ENCODE peak calls at places on chromosome 4, in seven cellular contexts. L is Peyer's patch; K is right lobe of liver; W is A673; X is tibial nerve; Y is IMR-90; B is CD8-positive, alpha-beta T cell. R is an unnamed sample.

GRCh38 chr4:85393201-85393600 is 81.7 kb upstream of the ARHGAP24 start:
- DNase-seq in W (no peak), Y (no peak), K (no peak), L (no peak), X (no peak), B (no peak), R (no peak)

GRCh38 chr4:22115262-22115661 is 166.7 kb upstream of the KCNIP4 start:
- DNase-seq in W (no peak), L (no peak), X (no peak), K (no peak), B (no peak), Y (no peak), R (no peak)

GRCh38 chr4:176436500-176436973 is 116.8 kb downstream of the SPCS3 start:
- DNase-seq in X (no peak), B (no peak), K (no peak), Y (peak), L (no peak), W (no peak), R (peak)

GRCh38 chr4:53913098-53913497 is 151.3 kb downstream of the CHIC2 start:
- DNase-seq in K (no peak), L (no peak), B (no peak), X (no peak), Y (no peak), W (no peak), R (no peak)

GRCh38 chr4:147351083-147351787 is 129.7 kb upstream of the EDNRA start:
- DNase-seq in X (no peak), B (no peak), L (no peak), Y (peak), K (no peak), W (no peak), R (no peak)

GRCh38 chr4:98572697-98573096 is 85.7 kb downstream of the TSPAN5 start:
- DNase-seq in K (no peak), W (no peak), X (no peak), B (no peak), Y (no peak), L (no peak), R (peak)

GRCh38 chr4:173684223-173684622 is 154.2 kb upstream of the HAND2 start:
- DNase-seq in B (no peak), K (no peak), W (no peak), L (no peak), Y (no peak), X (no peak), R (no peak)

GRCh38 chr4:106201373-106201772 is 114.6 kb downstream of the TBCK start:
- DNase-seq in W (peak), Y (peak), K (no peak), X (no peak), L (no peak), B (no peak), R (no peak)

GRCh38 chr4:185039508-185040273 is 21.4 kb downstream of the HELT start:
- DNase-seq in W (peak), L (no peak), X (no peak), B (peak), K (no peak), Y (peak), R (peak)

GRCh38 chr4:11428161-11428700 is 463 bp downstream of the HS3ST1 start:
- DNase-seq in L (no peak), B (no peak), X (no peak), Y (no peak), K (no peak), W (no peak), R (no peak)

GRCh38 chr4:67198757-67199156 is 346.5 kb downstream of the CENPC start:
- DNase-seq in L (no peak), Y (no peak), X (no peak), B (no peak), K (no peak), W (peak), R (no peak)

GRCh38 chr4:100682477-100683218 is 164.8 kb upstream of the EMCN start:
- DNase-seq in B (no peak), W (no peak), K (no peak), L (no peak), Y (no peak), X (no peak), R (no peak)

GRCh38 chr4:109302366-109303140 is at the start of gene COL25A1:
- DNase-seq in X (no peak), W (peak), K (peak), Y (peak), L (peak), B (peak), R (no peak)

GRCh38 chr4:177375971-177376370 is 66.3 kb downstream of the AGA start:
- DNase-seq in Y (no peak), X (no peak), K (no peak), W (no peak), L (no peak), B (no peak), R (no peak)

GRCh38 chr4:34516524-34516923 is 1727.8 kb downstream of the ARAP2 start:
- DNase-seq in K (no peak), W (no peak), X (no peak), B (no peak), Y (no peak), L (no peak), R (no peak)

GRCh38 chr4:91116861-91117260 is 989.7 kb downstream of the CCSER1 start:
- DNase-seq in Y (no peak), X (no peak), K (no peak), W (peak), L (no peak), B (no peak), R (no peak)

GRCh38 chr4:138669479-138670165 is 346.0 kb upstream of the NOCT start:
- DNase-seq in K (no peak), X (no peak), W (no peak), L (no peak), B (no peak), Y (peak), R (peak)

GRCh38 chr4:86452323-86452995 is 92.6 kb upstream of the MAPK10 start:
- DNase-seq in B (no peak), Y (peak), X (no peak), W (no peak), K (no peak), L (no peak), R (no peak)

GRCh38 chr4:54085284-54085683 is 14.7 kb upstream of the GSX2 start:
- DNase-seq in L (no peak), X (no peak), W (no peak), Y (peak), B (no peak), K (no peak), R (no peak)

GRCh38 chr4:105605493-105605892 is 53.1 kb downstream of the ARHGEF38 start:
- DNase-seq in K (no peak), L (no peak), W (peak), B (no peak), Y (peak), X (no peak), R (no peak)

GRCh38 chr4:148704291-148704690 is 262.1 kb upstream of the NR3C2 start:
- DNase-seq in K (no peak), L (no peak), Y (no peak), W (peak), X (no peak), B (no peak), R (no peak)

GRCh38 chr4:184762100-184762499 is 28.2 kb upstream of the CENPU start:
- DNase-seq in Y (no peak), X (no peak), K (no peak), W (no peak), L (no peak), B (peak), R (no peak)

GRCh38 chr4:89753601-89754066 is 83.3 kb downstream of the SNCA start:
- DNase-seq in Y (peak), B (no peak), K (no peak), L (no peak), W (peak), X (no peak), R (peak)

GRCh38 chr4:8859550-8860095 is 12.0 kb downstream of the HMX1 start:
- DNase-seq in Y (no peak), W (no peak), L (no peak), X (no peak), K (no peak), B (no peak), R (no peak)

GRCh38 chr4:8857682-8858187 is 13.9 kb downstream of the HMX1 start:
- DNase-seq in W (no peak), K (no peak), Y (no peak), X (no peak), B (no peak), L (no peak), R (no peak)

GRCh38 chr4:8858925-8859210 is 12.8 kb downstream of the HMX1 start:
- DNase-seq in B (no peak), X (no peak), K (no peak), W (no peak), L (no peak), Y (no peak), R (no peak)

GRCh38 chr4:8856835-8857590 is 14.6 kb downstream of the HMX1 start:
- DNase-seq in B (no peak), L (no peak), K (no peak), W (no peak), X (no peak), Y (no peak), R (no peak)

DNA sequence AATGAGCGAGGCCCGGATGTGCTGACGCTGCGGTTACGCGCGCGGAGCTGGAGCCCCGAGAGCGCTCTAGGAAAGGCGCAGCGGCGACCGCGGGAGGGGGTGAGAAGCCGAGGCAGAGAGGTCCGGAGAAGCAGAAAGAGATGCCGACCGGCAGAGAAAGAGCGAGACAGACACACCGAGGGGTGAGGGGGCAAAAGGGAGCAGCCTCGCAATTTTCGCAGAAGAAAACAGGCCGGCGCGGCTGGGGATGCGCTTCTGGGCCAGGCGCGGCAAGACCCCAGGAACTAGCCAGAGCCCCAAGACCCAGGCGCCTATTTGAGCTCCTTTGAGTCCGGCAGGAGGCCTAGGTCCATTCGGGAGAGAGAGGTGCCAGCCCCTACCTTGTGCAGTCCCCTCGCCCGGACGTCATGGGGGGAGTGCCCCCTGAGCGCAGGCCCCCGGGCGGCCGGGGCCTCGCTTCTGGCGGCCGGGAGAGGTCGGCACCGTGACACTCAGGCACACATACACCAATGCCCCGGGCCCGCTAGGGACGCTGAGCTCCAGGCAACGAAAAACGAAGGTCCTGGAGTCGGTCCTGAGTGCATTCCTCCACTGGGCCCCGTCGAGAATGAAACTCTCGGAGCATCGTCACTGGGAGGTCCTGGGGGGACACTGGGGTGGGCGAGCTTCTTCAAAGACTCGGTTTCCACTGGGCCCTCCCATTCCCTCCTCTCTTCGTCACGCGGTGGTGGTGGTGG is 13.3 kb downstream of the HMX1 start:
- DNase-seq in K (no peak), B (no peak), Y (no peak), X (no peak), L (no peak), W (peak), R (no peak)
- H3K4me3 ChIP-seq in K (no peak), B (no peak), Y (no peak), X (no peak), L (no peak), W (peak), R (no peak)

GRCh38 chr4:16262188-16262587 is 35.9 kb upstream of the TAPT1 start:
- DNase-seq in K (no peak), B (no peak), X (no peak), W (no peak), Y (no peak), L (no peak), R (no peak)

GRCh38 chr4:16267639-16268038 is 41.4 kb upstream of the TAPT1 start:
- DNase-seq in B (no peak), K (no peak), W (no peak), L (no peak), Y (no peak), X (no peak), R (no peak)

GRCh38 chr4:16261313-16261878 is 35.1 kb upstream of the TAPT1 start:
- DNase-seq in W (no peak), K (no peak), X (no peak), B (no peak), Y (no peak), L (no peak), R (no peak)

GRCh38 chr4:16265820-16266219 is 39.5 kb upstream of the TAPT1 start:
- DNase-seq in Y (no peak), B (no peak), K (no peak), W (no peak), X (no peak), L (no peak), R (no peak)

GRCh38 chr4:16264798-16265197 is 38.5 kb upstream of the TAPT1 start:
- DNase-seq in Y (peak), K (no peak), B (no peak), L (no peak), W (peak), X (no peak), R (peak)
- TF ChIP-seq CTCF in Y (peak), K (peak), B (peak), L (no peak), W (peak), X (peak), R (peak)

DNA sequence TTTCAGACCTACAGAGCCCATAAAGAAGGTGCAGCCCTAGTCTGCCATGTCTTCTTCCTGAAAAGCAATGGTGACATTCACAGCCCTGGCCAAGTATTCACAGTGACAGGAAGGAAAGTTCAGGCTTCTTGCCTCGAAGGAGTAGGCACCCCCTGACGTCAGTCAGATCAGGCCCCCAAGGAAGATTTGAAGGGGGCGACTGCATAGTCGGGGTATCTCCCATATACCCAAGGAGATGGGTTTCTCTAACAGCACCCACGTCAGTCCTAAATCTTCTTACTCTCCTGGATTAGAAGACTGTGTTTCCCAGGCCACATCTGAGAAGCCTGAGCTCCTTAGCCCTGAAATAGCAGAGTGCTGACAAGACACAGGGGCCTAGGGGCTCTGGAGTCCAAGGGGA is at the start of gene PPEF2:
- DNase-seq in W (no peak), X (no peak), Y (no peak), L (no peak), B (no peak), K (no peak), R (no peak)
- H3K4me3 ChIP-seq in W (no peak), X (no peak), Y (no peak), L (no peak), B (no peak), K (no peak), R (no peak)

DNA sequence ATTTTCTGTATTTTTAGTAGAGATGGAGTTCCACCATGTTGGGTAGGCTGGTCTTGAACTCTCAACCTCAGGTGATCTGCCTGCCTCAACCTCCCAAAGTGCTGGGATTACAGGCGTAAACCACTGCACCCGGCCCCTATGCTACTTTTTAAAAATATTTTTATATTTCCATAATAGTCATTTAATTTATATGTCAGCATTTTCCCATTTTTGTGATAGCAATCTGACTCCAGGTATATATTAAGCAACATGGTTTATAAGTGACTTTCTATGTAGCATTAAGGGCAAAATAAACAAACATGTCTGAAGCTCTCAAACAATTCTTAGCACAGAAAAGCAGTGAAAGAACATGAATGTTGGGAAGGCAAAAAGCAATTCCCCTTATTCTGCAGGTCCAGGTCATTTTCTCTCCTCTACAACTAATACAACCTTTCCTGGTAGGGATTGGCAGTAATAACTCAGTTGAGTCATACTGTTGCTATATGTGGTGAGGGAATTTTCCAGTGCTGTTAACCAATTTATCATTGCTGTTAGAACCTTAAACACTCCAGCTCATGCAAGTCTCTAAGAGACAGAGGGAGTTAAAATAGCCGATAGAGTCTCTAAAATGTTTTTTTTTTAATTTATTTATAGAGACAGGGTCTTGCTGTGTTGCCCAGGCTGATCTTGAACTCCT is 24.0 kb downstream of the SMIM14 start:
- DNase-seq in X (no peak), K (no peak), W (no peak), B (no peak), L (no peak), Y (peak), R (no peak)
- TF ChIP-seq CTCF in X (no peak), K (no peak), W (no peak), B (no peak), L (no peak), Y (no peak), R (no peak)

GRCh38 chr4:186762865-186763264 is 39.2 kb upstream of the FAT1 start:
- DNase-seq in B (no peak), X (no peak), L (no peak), Y (no peak), W (peak), K (no peak), R (no peak)

GRCh38 chr4:186765138-186765537 is 41.5 kb upstream of the FAT1 start:
- DNase-seq in K (no peak), L (peak), W (no peak), X (peak), B (no peak), Y (peak), R (peak)

GRCh38 chr4:186767794-186768193 is 44.1 kb upstream of the FAT1 start:
- DNase-seq in K (no peak), W (no peak), X (no peak), B (no peak), Y (no peak), L (no peak), R (no peak)

GRCh38 chr4:186764457-186764856 is 40.8 kb upstream of the FAT1 start:
- DNase-seq in W (no peak), L (no peak), Y (no peak), X (no peak), B (no peak), K (no peak), R (no peak)

DNA sequence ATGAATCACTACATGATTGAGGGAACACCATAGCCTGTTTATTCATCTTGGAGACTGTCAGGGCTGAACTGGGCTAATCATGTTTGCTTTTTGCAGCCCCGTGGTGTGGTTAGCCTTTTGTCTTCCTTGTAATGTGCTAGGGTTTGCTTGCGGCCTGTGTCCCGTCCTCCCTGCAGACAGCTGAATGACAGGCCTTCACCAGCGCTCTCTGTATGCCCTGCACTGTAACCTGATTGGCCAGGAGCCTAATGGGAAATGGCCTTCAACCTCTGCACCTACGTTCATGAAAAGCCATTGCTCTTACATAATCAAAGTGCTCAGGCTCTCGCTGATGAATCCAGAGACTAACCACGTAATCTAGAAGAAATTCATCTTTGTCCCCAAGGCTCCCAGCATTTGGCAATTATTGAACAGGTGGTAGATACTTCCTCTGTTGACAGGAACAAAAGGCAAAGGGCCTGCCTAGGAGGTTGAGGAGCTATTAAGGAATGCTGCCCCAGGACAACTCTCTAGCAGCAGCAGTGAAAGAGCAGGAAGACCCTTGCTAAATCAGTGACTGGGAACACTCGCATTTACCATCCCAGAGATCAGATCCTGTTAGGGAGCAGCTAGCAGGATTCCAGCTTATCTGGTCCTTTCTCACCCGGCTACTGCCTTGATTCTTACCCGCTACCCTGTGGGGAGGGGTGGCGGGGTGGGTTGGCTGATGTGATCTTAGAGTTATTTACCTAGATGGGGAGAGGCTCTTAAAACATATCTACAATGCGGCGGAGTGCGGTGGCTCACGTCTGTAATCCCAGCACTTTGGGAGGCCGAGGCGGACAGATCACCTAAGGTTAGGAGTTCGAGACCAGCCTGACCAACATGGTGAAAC is 42.3 kb upstream of the FAT1 start:
- DNase-seq in B (no peak), K (peak), L (peak), X (no peak), W (no peak), Y (no peak), R (no peak)
- H3K4me3 ChIP-seq in B (no peak), K (no peak), L (no peak), X (no peak), W (no peak), Y (no peak), R (no peak)

GRCh38 chr4:178395798-178396197 is 953.6 kb upstream of the AGA start:
- DNase-seq in B (no peak), Y (no peak), X (no peak), K (no peak), W (no peak), L (no peak), R (no peak)
- TF ChIP-seq CTCF in B (no peak), Y (no peak), X (no peak), K (peak), W (no peak), L (no peak), R (no peak)

DNA sequence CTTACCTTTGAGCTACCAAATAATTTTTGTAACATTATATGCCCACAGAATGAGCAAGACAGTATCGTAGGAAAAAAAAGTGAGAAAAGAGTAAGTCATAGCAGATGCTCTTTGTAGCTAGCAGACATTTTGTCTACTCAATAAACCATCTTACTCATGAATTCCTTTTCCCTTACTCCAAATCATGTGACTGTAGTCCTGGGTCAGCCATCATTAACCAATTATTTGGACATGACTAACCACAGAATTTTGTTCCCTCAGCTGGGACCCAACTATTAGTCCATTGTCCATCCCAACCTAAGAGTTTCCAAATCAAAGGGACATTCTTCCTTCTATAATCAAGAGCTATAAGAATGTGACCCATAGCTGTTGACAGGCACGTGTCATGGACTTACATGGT is 11.4 kb downstream of the UBE2D3 start:
- DNase-seq in L (no peak), Y (peak), K (no peak), W (peak), X (no peak), B (no peak), R (peak)
- H3K4me3 ChIP-seq in L (no peak), Y (no peak), K (no peak), W (no peak), X (no peak), B (no peak), R (no peak)

GRCh38 chr4:3318561-3319021 is 25.8 kb downstream of the RGS12 start:
- DNase-seq in L (peak), W (peak), B (peak), Y (no peak), K (peak), X (no peak), R (no peak)
- TF ChIP-seq CTCF in L (no peak), W (peak), B (no peak), Y (peak), K (peak), X (no peak), R (peak)

GRCh38 chr4:81621490-81621889 is 149.8 kb upstream of the RASGEF1B start:
- DNase-seq in Y (no peak), X (no peak), L (no peak), K (no peak), B (no peak), W (no peak), R (no peak)
- H3K4me3 ChIP-seq in Y (no peak), X (no peak), L (no peak), K (no peak), B (no peak), W (no peak), R (no peak)

R was measured in HFF-Myc.